ENCODE peak calls at places on chromosomes 4 and X, in six cellular contexts. K is GM12878, Y is neural progenitor cell, I is IMR-90, V is lung, G is H9. R is an unnamed sample.

GRCh38 chrX:3663576-3664290 is 49.7 kb downstream of the PRKX start:
- DNase-seq in G (no peak), V (no peak), I (no peak), Y (no peak), K (no peak), R (no peak)

GRCh38 chr4:104494822-104495559 is at the start of gene CXXC4:
- DNase-seq in K (no peak), G (peak; percentile 87), Y (peak; percentile 94), I (peak; percentile 10), V (peak; percentile 48), R (no peak)

GRCh38 chrX:57817302-57817701 is 93.0 kb downstream of the ZXDA start:
- DNase-seq in V (no peak), G (no peak), K (no peak), I (no peak), Y (no peak), R (no peak)

GRCh38 chrX:641671-642435 is 11.3 kb downstream of the SHOX start:
- DNase-seq in I (no peak), K (no peak), G (no peak), V (no peak), Y (no peak), R (no peak)

GRCh38 chrX:119622356-119623232 is 16.4 kb upstream of the NKRF start:
- DNase-seq in Y (no peak), V (no peak), I (peak; percentile 79), K (no peak), G (no peak), R (no peak)

GRCh38 chrX:84735025-84735424 is 232.8 kb upstream of the HDX start:
- DNase-seq in I (peak; percentile 33), V (no peak), Y (no peak), G (no peak), K (no peak), R (no peak)

GRCh38 chrX:937391-937790 is 275.1 kb downstream of the CRLF2 start:
- DNase-seq in G (no peak), V (no peak), I (no peak), K (no peak), Y (no peak), R (peak; percentile 89)

GRCh38 chr4:181078236-181078635 is 1165.0 kb upstream of the TENM3 start:
- DNase-seq in Y (no peak), I (peak; percentile 20), V (no peak), K (no peak), G (no peak), R (no peak)

GRCh38 chr4:183571350-183572076 is 66.7 kb downstream of the ING2 start:
- DNase-seq in K (no peak), Y (no peak), G (no peak), V (peak; percentile 88), I (peak; percentile 52), R (no peak)

GRCh38 chrX:45524805-45525204 is 324.1 kb upstream of the DIPK2B start:
- DNase-seq in I (no peak), Y (no peak), V (no peak), K (no peak), G (no peak), R (no peak)

GRCh38 chr4:38131371-38132139 is 171.4 kb downstream of the PTTG2 start:
- DNase-seq in V (no peak), K (peak; percentile 84), I (no peak), G (peak; percentile 77), Y (peak; percentile 80), R (no peak)

GRCh38 chr4:236028-236427 is 69.2 kb downstream of the ZNF732 start:
- DNase-seq in I (no peak), G (no peak), V (no peak), K (no peak), Y (no peak), R (no peak)

GRCh38 chr4:154736774-154737173 is 7.0 kb upstream of the LRAT start:
- DNase-seq in G (no peak), Y (no peak), K (no peak), I (no peak), V (no peak), R (no peak)

GRCh38 chr4:109211671-109212070 is 90.8 kb downstream of the COL25A1 start:
- DNase-seq in I (peak; percentile 7), G (no peak), K (no peak), Y (no peak), V (no peak), R (no peak)

GRCh38 chr4:119130365-119131065 is 5.1 kb upstream of the MYOZ2 start:
- DNase-seq in V (no peak), G (no peak), Y (no peak), I (peak; percentile 59), K (no peak), R (no peak)

GRCh38 chr4:5619913-5620625 is 88.3 kb downstream of the EVC2 start:
- DNase-seq in I (no peak), K (no peak), V (no peak), G (no peak), Y (no peak), R (no peak)

GRCh38 chr4:55534306-55534705 is 12.4 kb downstream of the CLOCK start:
- DNase-seq in I (no peak), V (no peak), Y (no peak), K (no peak), G (no peak), R (no peak)
- H3K9me3 ChIP-seq in I (peaks cover 4% of the 10 kb centered on the region), V (no peaks in the 10 kb centered on the region), Y (peaks cover 9% of the 10 kb centered on the region), K (peaks cover 5% of the 10 kb centered on the region), G (no peaks in the 10 kb centered on the region), R (no peaks in the 10 kb centered on the region)

GRCh38 chr4:163680390-163681098 is 186.1 kb downstream of the TMA16 start:
- DNase-seq in K (no peak), Y (no peak), I (peak; percentile 19), V (no peak), G (no peak), R (no peak)

GRCh38 chr4:163679189-163679588 is 184.7 kb downstream of the TMA16 start:
- DNase-seq in G (no peak), I (peak; percentile 48), V (no peak), K (no peak), Y (peak; percentile 18), R (no peak)

GRCh38 chr4:163681208-163681821 is 186.8 kb downstream of the TMA16 start:
- DNase-seq in I (peak; percentile 28), Y (peak; percentile 78), V (no peak), G (no peak), K (no peak), R (no peak)
- TF ChIP-seq CTCF in I (peak; percentile 44), Y (peak; percentile 79), V (peak; percentile 41), G (peak; percentile 86), K (peak; percentile 58), R (no peak)

GRCh38 chr4:47838445-47838844 is 578 bp upstream of the CORIN start:
- DNase-seq in I (no peak), K (no peak), V (no peak), Y (peak; percentile 26), G (no peak), R (no peak)
- H3K4me1 ChIP-seq in I (peaks cover 20% of the 10 kb centered on the region), K (peaks cover 27% of the 10 kb centered on the region), V (peaks cover 18% of the 10 kb centered on the region), Y (peaks cover 4% of the 10 kb centered on the region), G (peaks cover 6% of the 10 kb centered on the region), R (peaks cover 13% of the 10 kb centered on the region)

DNA sequence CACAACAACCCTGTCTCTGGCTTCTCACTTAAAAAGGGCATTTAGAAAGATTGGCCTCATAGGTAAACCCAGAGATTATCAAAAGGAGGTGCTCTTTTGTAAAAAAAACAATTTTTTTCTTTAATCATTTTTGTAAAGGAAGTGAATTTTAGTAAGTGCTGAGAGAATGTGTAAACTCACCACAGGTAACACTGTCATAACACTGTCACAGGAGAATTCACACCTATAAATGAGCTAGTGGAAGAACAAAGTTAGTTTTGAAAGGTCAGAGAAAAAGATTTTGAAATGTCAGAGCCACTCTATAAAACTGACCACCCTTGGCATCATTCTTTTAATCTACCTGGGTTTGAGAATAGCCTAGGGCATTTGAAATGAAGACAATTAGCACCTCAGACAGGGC is 3.3 kb upstream of the SH2D1A start:
- DNase-seq in Y (no peak), K (no peak), G (no peak), I (no peak), V (no peak), R (no peak)
- H3K9me3 ChIP-seq in Y (no peaks in the 10 kb centered on the region), K (no peaks in the 10 kb centered on the region), G (no peaks in the 10 kb centered on the region), I (no peaks in the 10 kb centered on the region), V (no peaks in the 10 kb centered on the region), R (no peaks in the 10 kb centered on the region)

GRCh38 chr4:83364312-83364711 is 29.7 kb upstream of the HPSE start:
- DNase-seq in Y (no peak), I (no peak), G (no peak), V (no peak), K (no peak), R (no peak)

GRCh38 chr4:83361416-83362196 is 27.0 kb upstream of the HPSE start:
- DNase-seq in I (no peak), V (no peak), G (peak; percentile 65), Y (no peak), K (no peak), R (no peak)

GRCh38 chr4:83360018-83360417 is 25.4 kb upstream of the HPSE start:
- DNase-seq in Y (no peak), V (no peak), I (no peak), K (no peak), G (no peak), R (no peak)

GRCh38 chr4:83358410-83358809 is 23.8 kb upstream of the HPSE start:
- DNase-seq in G (no peak), I (peak; percentile 73), Y (no peak), K (no peak), V (no peak), R (no peak)

GRCh38 chr4:83362492-83363329 is 28.1 kb upstream of the HPSE start:
- DNase-seq in G (no peak), K (no peak), V (no peak), I (peak; percentile 34), Y (no peak), R (no peak)
- TF ChIP-seq CTCF in G (peak; percentile 44), K (peak; percentile 46), V (no peak), I (peak; percentile 47), Y (peak; percentile 42), R (no peak)

GRCh38 chr4:107017681-107018321 is 18.3 kb downstream of the DKK2 start:
- DNase-seq in K (no peak), Y (no peak), V (no peak), G (no peak), I (no peak), R (no peak)
- H3K4me1 ChIP-seq in K (no peaks in the 10 kb centered on the region), Y (no peaks in the 10 kb centered on the region), V (no peaks in the 10 kb centered on the region), G (no peaks in the 10 kb centered on the region), I (no peaks in the 10 kb centered on the region), R (no peaks in the 10 kb centered on the region)

GRCh38 chr4:87500107-87500462 is 29.1 kb downstream of the SPARCL1 start:
- DNase-seq in K (no peak), V (no peak), I (no peak), Y (no peak), G (no peak), R (no peak)
- H3K9me3 ChIP-seq in K (no peaks in the 10 kb centered on the region), V (no peaks in the 10 kb centered on the region), I (no peaks in the 10 kb centered on the region), Y (no peaks in the 10 kb centered on the region), G (no peaks in the 10 kb centered on the region), R (no peaks in the 10 kb centered on the region)

GRCh38 chrX:102085706-102086105 is 39.8 kb upstream of the TCEAL2 start:
- DNase-seq in V (no peak), I (no peak), Y (no peak), K (no peak), G (no peak), R (no peak)
- TF ChIP-seq CTCF in V (no peak), I (no peak), Y (no peak), K (no peak), G (peak; percentile 43), R (no peak)